ENCODE peak calls at places on chromosome 4, in six cellular contexts. One of them, this sample, is unnamed.

GRCh38 chr4:26213317-26213716 is 107.5 kb upstream of the RBPJ start:
- DNase-seq in DMS79: no peak
- DNase-seq in GM13976: no peak
- DNase-seq in amygdala: no peak
- DNase-seq in tibial artery: no peak
- DNase-seq in Ammon's horn: no peak
- DNase-seq in this sample: no peak

GRCh38 chr4:87108142-87108546 is 112.3 kb downstream of the KLHL8 start:
- DNase-seq in DMS79: no peak
- DNase-seq in tibial artery: peak; percentile 72
- DNase-seq in GM13976: no peak
- DNase-seq in Ammon's horn: no peak
- DNase-seq in amygdala: no peak
- DNase-seq in this sample: peak; percentile 63

GRCh38 chr4:3480528-3481112 is 17.5 kb downstream of the DOK7 start:
- DNase-seq in amygdala: no peak
- DNase-seq in Ammon's horn: peak; percentile 47
- DNase-seq in GM13976: peak; percentile 91
- DNase-seq in DMS79: no peak
- DNase-seq in tibial artery: peak; percentile 89
- DNase-seq in this sample: no peak

GRCh38 chr4:94165256-94165655 is 42.4 kb upstream of the SMARCAD1 start:
- DNase-seq in DMS79: no peak
- DNase-seq in Ammon's horn: no peak
- DNase-seq in GM13976: no peak
- DNase-seq in amygdala: no peak
- DNase-seq in tibial artery: no peak
- DNase-seq in this sample: no peak

GRCh38 chr4:25900901-25901500 is 13.0 kb upstream of the SMIM20 start:
- DNase-seq in tibial artery: no peak
- DNase-seq in amygdala: no peak
- DNase-seq in Ammon's horn: no peak
- DNase-seq in GM13976: no peak
- DNase-seq in DMS79: no peak
- DNase-seq in this sample: no peak

GRCh38 chr4:51895158-51895557 is 52.2 kb downstream of the DCUN1D4 start:
- DNase-seq in amygdala: no peak
- DNase-seq in DMS79: no peak
- DNase-seq in tibial artery: no peak
- DNase-seq in GM13976: no peak
- DNase-seq in Ammon's horn: no peak
- DNase-seq in this sample: no peak

GRCh38 chr4:6245246-6246169 is 24.1 kb upstream of the WFS1 start:
- DNase-seq in Ammon's horn: peak; percentile 69
- DNase-seq in amygdala: no peak
- DNase-seq in tibial artery: no peak
- DNase-seq in GM13976: no peak
- DNase-seq in DMS79: no peak
- DNase-seq in this sample: no peak

GRCh38 chr4:169492436-169493163 is 119.8 kb downstream of the NEK1 start:
- DNase-seq in amygdala: no peak
- DNase-seq in DMS79: no peak
- DNase-seq in tibial artery: no peak
- DNase-seq in GM13976: peak; percentile 50
- DNase-seq in Ammon's horn: no peak
- DNase-seq in this sample: no peak

GRCh38 chr4:65865489-65865888 is 195.2 kb upstream of the EPHA5 start:
- DNase-seq in amygdala: no peak
- DNase-seq in DMS79: no peak
- DNase-seq in tibial artery: no peak
- DNase-seq in Ammon's horn: no peak
- DNase-seq in GM13976: no peak
- DNase-seq in this sample: no peak

This sample was measured in non-pigmented ciliary epithelial cell.